ENCODE peak calls at places on chromosomes 13 and 19, in eight cellular contexts. D is lung, U is left ventricle myocardium inferior, T is mesendoderm, E is neural progenitor cell, W is dorsolateral prefrontal cortex, B is mesenchymal stem cell, K is HCT116. I is an unnamed sample.

GRCh38 chr13:27624071-27624470 is 2.4 kb downstream of the POLR1D start:
- DNase-seq in D (no peak), U (no peak), T (no peak), E (no peak), W (no peak), B (no peak), K (no peak), I (no peak)

GRCh38 chr19:5035105-5035761 is 66.3 kb downstream of the KDM4B start:
- DNase-seq in D (no peak), U (no peak), T (no peak), E (no peak), W (no peak), B (no peak), K (no peak), I (no peak)

GRCh38 chr19:51352783-51353360 is 10.9 kb upstream of the VSIG10L start:
- DNase-seq in D (no peak), U (no peak), T (no peak), E (no peak), W (no peak), B (no peak), K (no peak), I (no peak)

GRCh38 chr13:113761136-113761535 is 2.1 kb downstream of the TMEM255B start:
- DNase-seq in D (no peak), U (no peak), T (no peak), E (no peak), W (no peak), B (no peak), K (no peak), I (no peak)

GRCh38 chr13:82647540-82647939 is 1234.7 kb downstream of the SLITRK1 start:
- DNase-seq in D (no peak), U (no peak), T (peak; percentile 48), E (peak; percentile 2), W (no peak), B (no peak), K (no peak), I (no peak)

GRCh38 chr19:6730153-6730804 is 7.1 kb downstream of the GPR108 start:
- DNase-seq in D (peak; percentile 94), U (no peak), T (peak; percentile 82), E (peak; percentile 76), W (no peak), B (no peak), K (no peak), I (peak; percentile 97)

GRCh38 chr19:4678881-4679379 is 8.8 kb upstream of the MYDGF start:
- DNase-seq in D (no peak), U (no peak), T (peak; percentile 94), E (peak; percentile 82), W (no peak), B (peak; percentile 18), K (peak; percentile 51), I (peak; percentile 31)

GRCh38 chr19:28372800-28373199 is 840.2 kb downstream of the UQCRFS1 start:
- DNase-seq in D (no peak), U (no peak), T (no peak), E (no peak), W (no peak), B (no peak), K (no peak), I (no peak)

GRCh38 chr19:22545751-22546150 is 88.4 kb upstream of the ZNF492 start:
- DNase-seq in D (no peak), U (peak; percentile 22), T (peak; percentile 45), E (peak; percentile 7), W (peak; percentile 28), B (no peak), K (peak; percentile 8), I (peak; percentile 27)

GRCh38 chr19:20367811-20368294 is 197.7 kb downstream of the ZNF737 start:
- DNase-seq in D (no peak), U (no peak), T (peak; percentile 97), E (peak; percentile 71), W (no peak), B (no peak), K (no peak), I (no peak)

GRCh38 chr19:57241181-57241580 is 749 bp downstream of the ZNF805 start:
- DNase-seq in D (no peak), U (no peak), T (peak; percentile 5), E (no peak), W (no peak), B (peak; percentile 46), K (no peak), I (no peak)

GRCh38 chr13:90253806-90254205 is 1093.7 kb upstream of the MIR17HG start:
- DNase-seq in D (no peak), U (no peak), T (no peak), E (no peak), W (no peak), B (no peak), K (no peak), I (no peak)

GRCh38 chr19:1944088-1944915 is 3.3 kb downstream of the CSNK1G2 start:
- DNase-seq in D (no peak), U (no peak), T (no peak), E (no peak), W (no peak), B (no peak), K (no peak), I (no peak)

GRCh38 chr19:42066075-42066754 is 3.8 kb downstream of the GRIK5 start:
- DNase-seq in D (no peak), U (no peak), T (peak; percentile 85), E (peak; percentile 70), W (no peak), B (peak; percentile 25), K (no peak), I (no peak)

GRCh38 chr19:42067315-42067888 is 2.6 kb downstream of the GRIK5 start:
- DNase-seq in D (no peak), U (no peak), T (no peak), E (no peak), W (no peak), B (no peak), K (no peak), I (no peak)

GRCh38 chr19:42068756-42069571 is 1.0 kb downstream of the GRIK5 start:
- DNase-seq in D (no peak), U (no peak), T (peak; percentile 29), E (peak; percentile 50), W (no peak), B (no peak), K (no peak), I (no peak)

GRCh38 chr19:42069619-42070293 is at the start of gene GRIK5:
- DNase-seq in D (no peak), U (no peak), T (peak; percentile 60), E (peak; percentile 65), W (no peak), B (no peak), K (no peak), I (no peak)

DNA sequence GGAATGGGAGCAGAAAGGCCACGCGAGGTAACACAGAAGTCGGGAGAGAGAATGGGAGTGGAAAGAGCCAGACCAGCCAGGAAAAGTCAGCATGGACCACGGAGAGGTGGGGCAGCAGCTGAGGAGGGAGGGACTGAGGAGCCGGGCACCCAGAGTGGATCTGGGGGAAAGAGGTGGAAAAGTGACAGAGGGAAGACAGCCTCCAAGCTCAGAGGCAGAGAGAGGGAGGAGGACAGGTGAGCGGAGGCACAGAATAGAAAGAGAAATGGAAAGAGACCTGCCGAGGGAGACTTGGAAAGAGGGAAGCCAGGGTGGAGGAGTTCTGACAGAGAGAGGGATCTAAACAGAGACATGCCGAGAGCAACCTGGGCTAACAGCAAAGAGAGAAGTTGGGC is 1.6 kb downstream of the GRIK5 start:
- DNase-seq in D (no peak), U (no peak), T (no peak), E (no peak), W (no peak), B (no peak), K (no peak), I (no peak)
- H3K4me3 ChIP-seq in D (no peak overlapping the region), U (peak overlapping the region; percentile 59), T (peak overlapping the region; percentile 16), E (peak overlapping the region; percentile 64), W (peak overlapping the region; percentile 68), B (no peak overlapping the region), K (no peak overlapping the region), I (peak overlapping the region; percentile 3)

GRCh38 chr13:79385694-79386093 is 20.4 kb downstream of the RBM26 start:
- DNase-seq in D (no peak), U (no peak), T (no peak), E (no peak), W (no peak), B (peak; percentile 36), K (no peak), I (no peak)
- H3K27ac ChIP-seq in D (no peak overlapping the region), U (no peak overlapping the region), T (no peak overlapping the region), E (no peak overlapping the region), W (no peak overlapping the region), B (no peak overlapping the region), K (no peak overlapping the region), I (no peak overlapping the region)

GRCh38 chr13:110521296-110521680 is 40.2 kb downstream of the RAB20 start:
- DNase-seq in D (no peak), U (no peak), T (no peak), E (no peak), W (no peak), B (no peak), K (no peak), I (no peak)

GRCh38 chr13:110521946-110522345 is 39.6 kb downstream of the RAB20 start:
- DNase-seq in D (peak; percentile 68), U (no peak), T (no peak), E (no peak), W (no peak), B (no peak), K (no peak), I (no peak)

GRCh38 chr13:110519506-110519905 is 42.0 kb downstream of the RAB20 start:
- DNase-seq in D (no peak), U (no peak), T (no peak), E (no peak), W (no peak), B (no peak), K (no peak), I (no peak)

GRCh38 chr13:110519046-110519445 is 42.5 kb downstream of the RAB20 start:
- DNase-seq in D (no peak), U (no peak), T (no peak), E (no peak), W (no peak), B (no peak), K (no peak), I (no peak)

GRCh38 chr13:110520431-110521295 is 40.9 kb downstream of the RAB20 start:
- DNase-seq in D (peak; percentile 89), U (peak; percentile 73), T (no peak), E (no peak), W (peak; percentile 35), B (peak; percentile 45), K (no peak), I (peak; percentile 89)
- H3K4me3 ChIP-seq in D (no peak overlapping the region), U (no peak overlapping the region), T (no peak overlapping the region), E (no peak overlapping the region), W (no peak overlapping the region), B (no peak overlapping the region), K (no peak overlapping the region), I (no peak overlapping the region)

GRCh38 chr19:16115309-16116039 is 3.8 kb downstream of the RAB8A start:
- DNase-seq in D (no peak), U (no peak), T (no peak), E (no peak), W (peak; percentile 30), B (no peak), K (no peak), I (no peak)
- H3K27ac ChIP-seq in D (no peak overlapping the region), U (no peak overlapping the region), T (no peak overlapping the region), E (no peak overlapping the region), W (no peak overlapping the region), B (no peak overlapping the region), K (no peak overlapping the region), I (peak overlapping the region; percentile 26)

I was measured in colonic mucosa.